ENCODE peak calls at places on chromosome 3, in six cellular contexts. One of them, this sample, is unnamed.

GRCh38 chr3:29668728-29669127 is 387.9 kb downstream of the RBMS3 start:
- DNase-seq in cardiac fibroblast: no peak
- DNase-seq in bronchial epithelial cell: no peak
- DNase-seq in AG08395: no peak
- DNase-seq in ELR: no peak
- DNase-seq in AG09319: no peak
- DNase-seq in this sample: no peak

GRCh38 chr3:106609666-106610301 is 741.0 kb upstream of the CBLB start:
- DNase-seq in cardiac fibroblast: peak
- DNase-seq in bronchial epithelial cell: peak
- DNase-seq in AG08395: peak
- DNase-seq in ELR: peak
- DNase-seq in AG09319: peak
- DNase-seq in this sample: peak

GRCh38 chr3:143808999-143809700 is 39.1 kb downstream of the SLC9A9 start:
- DNase-seq in cardiac fibroblast: no peak
- DNase-seq in bronchial epithelial cell: no peak
- DNase-seq in AG08395: peak
- DNase-seq in ELR: no peak
- DNase-seq in AG09319: peak
- DNase-seq in this sample: peak

GRCh38 chr3:47261301-47261700 is 21.3 kb downstream of the KIF9 start:
- DNase-seq in cardiac fibroblast: no peak
- DNase-seq in bronchial epithelial cell: peak
- DNase-seq in AG08395: peak
- DNase-seq in ELR: peak
- DNase-seq in AG09319: no peak
- DNase-seq in this sample: peak

GRCh38 chr3:184717608-184717995 is 5.7 kb upstream of the MAGEF1 start:
- DNase-seq in cardiac fibroblast: no peak
- DNase-seq in bronchial epithelial cell: no peak
- DNase-seq in AG08395: no peak
- DNase-seq in ELR: no peak
- DNase-seq in AG09319: no peak
- DNase-seq in this sample: no peak

GRCh38 chr3:9778518-9779129 is 8.9 kb upstream of the CAMK1 start:
- DNase-seq in cardiac fibroblast: no peak
- DNase-seq in bronchial epithelial cell: no peak
- DNase-seq in AG08395: no peak
- DNase-seq in ELR: no peak
- DNase-seq in AG09319: no peak
- DNase-seq in this sample: no peak

GRCh38 chr3:23659840-23660430 is 145.8 kb upstream of the UBE2E1 start:
- DNase-seq in cardiac fibroblast: no peak
- DNase-seq in bronchial epithelial cell: no peak
- DNase-seq in AG08395: no peak
- DNase-seq in ELR: no peak
- DNase-seq in AG09319: no peak
- DNase-seq in this sample: no peak

GRCh38 chr3:128190501-128190900 is 37.2 kb downstream of the EEFSEC start:
- DNase-seq in cardiac fibroblast: peak
- DNase-seq in bronchial epithelial cell: peak
- DNase-seq in AG08395: no peak
- DNase-seq in ELR: peak
- DNase-seq in AG09319: no peak
- DNase-seq in this sample: no peak

GRCh38 chr3:23834082-23834870 is 28.5 kb downstream of the UBE2E1 start:
- DNase-seq in cardiac fibroblast: peak
- DNase-seq in bronchial epithelial cell: peak
- DNase-seq in AG08395: peak
- DNase-seq in ELR: no peak
- DNase-seq in AG09319: no peak
- DNase-seq in this sample: no peak

GRCh38 chr3:128285042-128285924 is 132.0 kb downstream of the EEFSEC start:
- DNase-seq in cardiac fibroblast: no peak
- DNase-seq in bronchial epithelial cell: no peak
- DNase-seq in AG08395: no peak
- DNase-seq in ELR: no peak
- DNase-seq in AG09319: no peak
- DNase-seq in this sample: no peak

GRCh38 chr3:14843321-14843720 is 24.6 kb downstream of the FGD5 start:
- DNase-seq in cardiac fibroblast: no peak
- DNase-seq in bronchial epithelial cell: no peak
- DNase-seq in AG08395: no peak
- DNase-seq in ELR: no peak
- DNase-seq in AG09319: no peak
- DNase-seq in this sample: no peak

GRCh38 chr3:105960381-105960780 is 91.6 kb upstream of the CBLB start:
- DNase-seq in cardiac fibroblast: no peak
- DNase-seq in bronchial epithelial cell: no peak
- DNase-seq in AG08395: no peak
- DNase-seq in ELR: no peak
- DNase-seq in AG09319: no peak
- DNase-seq in this sample: no peak

GRCh38 chr3:194779729-194780224 is 94.1 kb downstream of the FAM43A start:
- DNase-seq in cardiac fibroblast: peak
- DNase-seq in bronchial epithelial cell: no peak
- DNase-seq in AG08395: peak
- DNase-seq in ELR: peak
- DNase-seq in AG09319: no peak
- DNase-seq in this sample: peak

GRCh38 chr3:50205719-50206276 is 727 bp downstream of the SLC38A3 start:
- DNase-seq in cardiac fibroblast: no peak
- DNase-seq in bronchial epithelial cell: peak
- DNase-seq in AG08395: no peak
- DNase-seq in ELR: no peak
- DNase-seq in AG09319: no peak
- DNase-seq in this sample: peak

GRCh38 chr3:66442254-66443249 is 58.3 kb downstream of the LRIG1 start:
- DNase-seq in cardiac fibroblast: peak
- DNase-seq in bronchial epithelial cell: peak
- DNase-seq in AG08395: peak
- DNase-seq in ELR: peak
- DNase-seq in AG09319: no peak
- DNase-seq in this sample: peak

GRCh38 chr3:48507256-48508061 is 3.5 kb upstream of the SHISA5 start:
- DNase-seq in cardiac fibroblast: peak
- DNase-seq in bronchial epithelial cell: peak
- DNase-seq in AG08395: peak
- DNase-seq in ELR: peak
- DNase-seq in AG09319: no peak
- DNase-seq in this sample: peak

GRCh38 chr3:75737831-75738493 is 47.4 kb downstream of the ZNF717 start:
- DNase-seq in cardiac fibroblast: peak
- DNase-seq in bronchial epithelial cell: peak
- DNase-seq in AG08395: no peak
- DNase-seq in ELR: peak
- DNase-seq in AG09319: no peak
- DNase-seq in this sample: peak

GRCh38 chr3:126136428-126137220 is 43.8 kb downstream of the ALDH1L1 start:
- DNase-seq in cardiac fibroblast: no peak
- DNase-seq in bronchial epithelial cell: no peak
- DNase-seq in AG08395: no peak
- DNase-seq in ELR: no peak
- DNase-seq in AG09319: no peak
- DNase-seq in this sample: no peak

GRCh38 chr3:1632128-1632527 is 466.5 kb upstream of the CNTN4 start:
- DNase-seq in cardiac fibroblast: no peak
- DNase-seq in bronchial epithelial cell: no peak
- DNase-seq in AG08395: no peak
- DNase-seq in ELR: no peak
- DNase-seq in AG09319: no peak
- DNase-seq in this sample: no peak

GRCh38 chr3:30353711-30354467 is 252.5 kb upstream of the TGFBR2 start:
- DNase-seq in cardiac fibroblast: no peak
- DNase-seq in bronchial epithelial cell: peak
- DNase-seq in AG08395: no peak
- DNase-seq in ELR: no peak
- DNase-seq in AG09319: no peak
- DNase-seq in this sample: no peak

GRCh38 chr3:182501861-182502260 is 291.4 kb upstream of the ATP11B start:
- DNase-seq in cardiac fibroblast: no peak
- DNase-seq in bronchial epithelial cell: no peak
- DNase-seq in AG08395: no peak
- DNase-seq in ELR: no peak
- DNase-seq in AG09319: no peak
- DNase-seq in this sample: no peak

GRCh38 chr3:32564195-32564594 is 6.5 kb downstream of the DYNC1LI1 start:
- DNase-seq in cardiac fibroblast: peak
- DNase-seq in bronchial epithelial cell: no peak
- DNase-seq in AG08395: no peak
- DNase-seq in ELR: no peak
- DNase-seq in AG09319: no peak
- DNase-seq in this sample: no peak

This sample was measured in adipocyte.